ENCODE peak calls at places on chromosome 11, in five cellular contexts. I is upper lobe of left lung, E is K562, X is HepG2, W is GM12878. A is an unnamed sample.

GRCh38 chr11:119843760-119844330 is 114.8 kb upstream of the NECTIN1 start:
- ATAC-seq in W (no peak), X (no peak), I (no peak), E (no peak), A (no peak)

GRCh38 chr11:8201524-8202365 is 32.9 kb upstream of the RIC3 start:
- ATAC-seq in E (no peak), I (no peak), X (no peak), W (peak; percentile 98), A (no peak)

GRCh38 chr11:73236879-73237278 is 18.8 kb downstream of the P2RY2 start:
- ATAC-seq in W (peak; percentile 84), E (peak; percentile 88), X (peak; percentile 59), I (peak; percentile 56), A (no peak)

GRCh38 chr11:133243832-133244231 is 288.5 kb downstream of the OPCML start:
- ATAC-seq in X (peak; percentile 39), I (no peak), W (no peak), E (no peak), A (no peak)

GRCh38 chr11:102306048-102306575 is 11.2 kb upstream of the BIRC3 start:
- ATAC-seq in I (peak; percentile 61), X (peak; percentile 50), W (peak; percentile 50), E (no peak), A (no peak)

GRCh38 chr11:10382518-10382917 is 72.5 kb upstream of the AMPD3 start:
- ATAC-seq in X (no peak), E (peak; percentile 100), W (peak; percentile 45), I (peak; percentile 41), A (no peak)

GRCh38 chr11:27162237-27162636 is 121.6 kb downstream of the BBOX1 start:
- ATAC-seq in W (no peak), X (no peak), E (no peak), I (no peak), A (no peak)

GRCh38 chr11:134728186-134728585 is 316.1 kb upstream of the B3GAT1 start:
- ATAC-seq in W (no peak), I (no peak), E (no peak), X (peak; percentile 26), A (no peak)

GRCh38 chr11:15947681-15948648 is 408.4 kb downstream of the SOX6 start:
- ATAC-seq in I (no peak), E (no peak), W (no peak), X (peak; percentile 89), A (no peak)

GRCh38 chr11:78318321-78318720 is 99.3 kb downstream of the GAB2 start:
- ATAC-seq in X (no peak), W (no peak), I (peak; percentile 6), E (peak; percentile 5), A (no peak)

GRCh38 chr11:703515-703914 is 2.5 kb upstream of the EPS8L2 start:
- ATAC-seq in X (no peak), E (no peak), I (no peak), W (no peak), A (no peak)

GRCh38 chr11:701741-702513 is 4.1 kb upstream of the EPS8L2 start:
- ATAC-seq in W (no peak), X (no peak), I (no peak), E (no peak), A (no peak)

GRCh38 chr11:704189-704798 is 1.7 kb upstream of the EPS8L2 start:
- ATAC-seq in E (no peak), I (no peak), X (no peak), W (no peak), A (no peak)

GRCh38 chr11:704799-705645 is 1.0 kb upstream of the EPS8L2 start:
- ATAC-seq in I (peak; percentile 36), E (no peak), W (no peak), X (peak; percentile 81), A (no peak)

DNA sequence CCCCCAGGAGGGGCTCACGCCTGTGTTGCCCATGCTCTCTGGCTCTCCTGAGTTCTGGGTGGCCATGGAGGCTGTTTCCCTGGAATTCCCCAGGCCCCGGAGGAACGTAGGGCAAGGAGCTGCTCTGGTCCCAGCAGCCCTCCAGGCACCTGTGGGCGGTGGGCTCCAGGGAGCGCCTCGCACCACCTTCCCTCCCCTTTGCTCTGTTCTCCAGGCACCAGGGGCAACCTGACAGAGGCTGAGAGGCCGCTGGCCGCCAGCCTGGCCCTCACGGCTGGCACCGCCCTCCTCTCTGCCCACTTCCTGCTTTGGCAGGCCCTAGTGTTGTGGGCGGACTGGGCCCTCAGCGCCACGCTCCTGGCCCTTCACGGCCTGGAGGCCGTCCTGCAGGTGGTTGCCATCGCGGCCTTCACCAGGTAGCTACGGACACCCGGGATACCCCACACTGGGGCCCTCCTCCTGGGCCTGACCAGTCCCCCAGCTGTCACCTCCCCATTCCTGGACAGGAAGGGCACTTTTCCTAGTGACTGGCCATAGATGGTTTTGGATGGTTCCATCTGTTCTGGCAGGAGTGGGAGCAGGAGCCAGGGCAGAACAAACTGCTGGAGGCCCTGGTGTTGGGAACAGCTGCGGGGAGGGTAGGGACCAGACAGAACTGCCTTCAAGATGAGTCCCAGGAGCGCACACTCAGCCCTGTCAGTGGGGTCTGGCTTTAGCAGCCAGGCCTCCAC is 3.1 kb upstream of the EPS8L2 start:
- ATAC-seq in I (peak; percentile 31), W (no peak), X (no peak), E (no peak), A (no peak)
- TF ChIP-seq POLR2AphosphoS5 in I (no peak), W (no peak), X (no peak), E (no peak), A (no peak)

GRCh38 chr11:122146475-122146874 is 30.5 kb upstream of the BLID start:
- ATAC-seq in I (no peak), E (no peak), X (no peak), W (no peak), A (no peak)
- H3K36me3 ChIP-seq in I (no peaks in the 10 kb centered on the region), E (no peaks in the 10 kb centered on the region), X (no peaks in the 10 kb centered on the region), W (no peaks in the 10 kb centered on the region), A (no peaks in the 10 kb centered on the region)

GRCh38 chr11:94178331-94178730 is 49.7 kb downstream of the PANX1 start:
- ATAC-seq in X (no peak), I (no peak), E (no peak), W (no peak), A (no peak)
- TF ChIP-seq EP300 in X (no peak), I (no peak), E (no peak), W (no peak), A (no peak)

GRCh38 chr11:131859811-131860210 is 489.4 kb downstream of the NTM start:
- ATAC-seq in X (no peak), I (peak; percentile 8), W (no peak), E (no peak), A (no peak)

GRCh38 chr11:131865860-131866259 is 495.4 kb downstream of the NTM start:
- ATAC-seq in E (no peak), X (no peak), W (no peak), I (no peak), A (no peak)

GRCh38 chr11:131866535-131867400 is 496.4 kb downstream of the NTM start:
- ATAC-seq in E (no peak), X (no peak), I (no peak), W (no peak), A (no peak)

GRCh38 chr11:131867457-131868257 is 497.2 kb downstream of the NTM start:
- ATAC-seq in E (no peak), X (peak; percentile 91), I (peak; percentile 87), W (peak; percentile 96), A (no peak)

GRCh38 chr11:131864205-131864604 is 493.8 kb downstream of the NTM start:
- ATAC-seq in E (no peak), W (no peak), X (no peak), I (no peak), A (no peak)
- TF ChIP-seq POLR2AphosphoS5 in E (no peak), W (no peak), X (no peak), I (no peak), A (no peak)

GRCh38 chr11:58609723-58610122 is 12.7 kb upstream of the CNTF start:
- ATAC-seq in W (peak; percentile 40), I (no peak), X (no peak), E (no peak), A (no peak)

GRCh38 chr11:58613228-58613627 is 9.2 kb upstream of the CNTF start:
- ATAC-seq in X (no peak), I (no peak), W (no peak), E (no peak), A (no peak)

GRCh38 chr11:58618215-58618614 is 4.2 kb upstream of the CNTF start:
- ATAC-seq in I (no peak), X (peak; percentile 96), E (peak; percentile 88), W (peak; percentile 78), A (no peak)

GRCh38 chr11:58616594-58616993 is 5.9 kb upstream of the CNTF start:
- ATAC-seq in W (no peak), X (no peak), I (peak; percentile 69), E (no peak), A (peak; percentile 65)

DNA sequence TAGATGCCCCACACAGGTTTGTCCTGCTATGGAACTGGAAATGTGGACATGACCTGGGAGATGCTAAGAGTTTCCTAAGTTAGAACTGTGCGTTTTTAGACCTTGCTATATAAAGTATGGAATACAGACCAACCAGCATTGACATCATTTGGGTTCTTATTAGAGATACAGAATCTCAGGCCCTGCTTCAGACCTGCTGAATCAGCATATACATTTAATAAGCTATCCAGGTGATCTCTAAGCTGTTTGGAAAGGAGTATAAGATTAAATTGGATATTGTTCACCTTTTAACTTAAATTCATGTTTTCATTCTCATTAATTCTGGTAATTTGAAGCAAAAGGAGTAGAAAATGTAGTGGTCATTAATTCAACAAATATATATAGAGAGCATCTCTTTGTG is 6.9 kb upstream of the CNTF start:
- ATAC-seq in I (no peak), E (no peak), X (no peak), W (no peak), A (no peak)
- H3K36me3 ChIP-seq in I (peaks cover 100% of the 10 kb centered on the region), E (peaks cover 100% of the 10 kb centered on the region), X (peaks cover 23% of the 10 kb centered on the region), W (peaks cover 8% of the 10 kb centered on the region), A (peaks cover 100% of the 10 kb centered on the region)

DNA sequence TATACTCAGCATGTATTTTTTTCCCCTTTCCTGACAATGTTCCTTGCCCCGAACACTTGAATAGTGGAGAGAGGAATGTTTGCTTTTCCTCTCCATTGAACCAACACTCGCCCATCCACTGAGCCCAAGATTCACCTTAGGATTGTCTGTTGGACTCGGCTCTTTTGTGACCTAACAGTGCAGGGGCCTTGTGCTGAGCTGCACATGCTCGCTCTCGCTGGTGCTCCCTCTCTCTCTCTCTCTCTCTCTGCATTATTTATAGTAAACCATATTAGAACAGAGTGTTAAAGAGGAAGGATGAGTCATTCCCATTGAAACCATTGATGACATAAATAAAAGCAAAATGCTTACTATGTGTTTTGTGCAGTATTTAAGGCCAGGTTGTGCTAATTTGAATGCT is 20.7 kb downstream of the ZBTB16 start:
- ATAC-seq in X (no peak), I (peak; percentile 73), E (no peak), W (peak; percentile 43), A (peak; percentile 9)
- TF ChIP-seq EP300 in X (no peak), I (peak; percentile 93), E (no peak), W (no peak), A (no peak)

DNA sequence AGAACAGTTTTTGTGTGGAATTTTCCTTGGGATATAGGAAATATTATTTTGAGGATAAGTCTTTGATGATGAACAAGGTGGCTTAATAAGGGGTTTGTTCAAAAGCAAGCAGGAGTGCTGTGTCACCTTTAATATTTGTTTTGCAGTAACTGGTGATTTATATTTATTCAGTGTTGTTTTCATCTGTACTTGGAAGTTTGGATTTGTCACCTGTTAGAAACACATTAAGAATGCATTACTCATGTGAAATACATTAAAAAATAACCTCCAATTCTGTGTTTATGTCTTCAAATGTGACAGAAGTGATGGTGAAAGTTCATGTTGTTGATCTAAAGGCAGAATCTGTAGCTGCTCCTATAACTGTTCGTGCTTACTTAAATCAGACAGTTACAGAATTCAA is 70.5 kb downstream of the DKK3 start:
- ATAC-seq in W (no peak), I (no peak), X (no peak), E (no peak), A (no peak)
- TF ChIP-seq POLR2AphosphoS5 in W (no peak), I (no peak), X (no peak), E (no peak), A (no peak)